ENCODE peak calls at places on chromosomes 6 and 20, in nine cellular contexts. S is GOT3, Z is anterior cingulate cortex, Q is aorta, F is H7, M is RWPE1, O is kidney glomerular epithelial cell, X is fibroblast of pulmonary artery, L is HT-29. D is an unnamed sample.

GRCh38 chr6:138528986-138529385 is 29.7 kb upstream of the NHSL1 start:
- DNase-seq in S (no peak), Z (no peak), Q (no peak), F (no peak), M (no peak), O (no peak), X (no peak), L (no peak), D (no peak)

GRCh38 chr6:42424906-42425474 is 26.7 kb downstream of the TRERF1 start:
- DNase-seq in S (no peak), Z (no peak), Q (no peak), F (no peak), M (no peak), O (no peak), X (no peak), L (no peak), D (no peak)

GRCh38 chr6:79077680-79078056 is 386 bp downstream of the PHIP start:
- DNase-seq in S (no peak), Z (no peak), Q (no peak), F (peak; percentile 66), M (peak; percentile 44), O (no peak), X (no peak), L (no peak), D (no peak)

GRCh38 chr6:5079692-5080091 is 5.4 kb upstream of the PPP1R3G start:
- DNase-seq in S (no peak), Z (no peak), Q (no peak), F (no peak), M (no peak), O (no peak), X (no peak), L (no peak), D (no peak)

GRCh38 chr6:25395731-25396130 is 116.6 kb downstream of the CARMIL1 start:
- DNase-seq in S (no peak), Z (no peak), Q (no peak), F (no peak), M (no peak), O (no peak), X (no peak), L (no peak), D (no peak)

GRCh38 chr20:61193164-61193563 is 58.9 kb upstream of the CDH4 start:
- DNase-seq in S (no peak), Z (no peak), Q (no peak), F (peak; percentile 56), M (no peak), O (no peak), X (no peak), L (no peak), D (no peak)

GRCh38 chr6:39377530-39377929 is 55.0 kb upstream of the KCNK16 start:
- DNase-seq in S (peak; percentile 39), Z (peak; percentile 53), Q (no peak), F (peak; percentile 73), M (peak; percentile 79), O (peak; percentile 78), X (peak; percentile 85), L (peak; percentile 51), D (no peak)

GRCh38 chr20:2162125-2162822 is 60.6 kb downstream of the STK35 start:
- DNase-seq in S (no peak), Z (no peak), Q (peak; percentile 9), F (no peak), M (no peak), O (no peak), X (peak; percentile 8), L (no peak), D (no peak)

GRCh38 chr6:157429248-157429647 is 48.3 kb downstream of the ZDHHC14 start:
- DNase-seq in S (no peak), Z (no peak), Q (no peak), F (no peak), M (no peak), O (peak; percentile 89), X (no peak), L (no peak), D (no peak)

D was measured in cardiac septum.